ENCODE peak calls at places on chromosome 20, in ten cellular contexts. M is MCF 10A; C is mucosa of descending colon; P is bronchial epithelial cell; T is T-helper 9 cell; E is activated B cell treated with CpG ODN at 0.5 μM for 24 hours; L is aorta; G is HTR-8/SVneo; N is activated CD4-positive, alpha-beta T cell treated with anti-CD3 and anti-CD28 coated beads for 24 hours; V is stimulated activated naive CD4-positive, alpha-beta T cell. S is an unnamed sample.
A peak's percentile ranks its signal among the peaks of the same experiment; 100 is the strongest.

GRCh38 chr20:62953167-62953838 is 794 bp downstream of the SLC17A9 start:
- DNase-seq in C (peak; percentile 66), L (peak; percentile 58), P (no peak), G (no peak), E (no peak), V (no peak), M (no peak), T (no peak), N (no peak), S (peak; percentile 75)

GRCh38 chr20:21640556-21640955 is 64.9 kb upstream of the PAX1 start:
- DNase-seq in V (no peak), M (peak; percentile 45), L (no peak), G (no peak), T (no peak), P (peak; percentile 19), E (no peak), C (no peak), N (no peak), S (no peak)

GRCh38 chr20:51385941-51386530 is 156.5 kb downstream of the NFATC2 start:
- DNase-seq in N (no peak), C (no peak), L (no peak), E (no peak), V (no peak), T (peak; percentile 14), M (peak; percentile 52), G (peak; percentile 85), P (peak; percentile 31), S (no peak)

GRCh38 chr20:60754866-60755265 is 497.2 kb upstream of the CDH4 start:
- DNase-seq in G (no peak), P (no peak), T (no peak), M (no peak), C (no peak), E (no peak), L (no peak), N (no peak), V (no peak), S (no peak)

GRCh38 chr20:38763616-38764015 is 15.4 kb downstream of the ACTR5 start:
- DNase-seq in V (no peak), E (no peak), G (no peak), L (no peak), C (no peak), N (no peak), P (no peak), M (no peak), T (no peak), S (no peak)

GRCh38 chr20:16607364-16608264 is 34.4 kb upstream of the KIF16B start:
- DNase-seq in G (no peak), L (no peak), T (no peak), V (no peak), M (no peak), E (no peak), N (no peak), P (no peak), C (no peak), S (no peak)

GRCh38 chr20:49563015-49563980 is 4.6 kb downstream of the PTGIS start:
- DNase-seq in V (no peak), L (no peak), G (no peak), M (no peak), C (no peak), E (no peak), T (no peak), P (no peak), N (no peak), S (no peak)

GRCh38 chr20:31596831-31597482 is 8.1 kb upstream of the ID1 start:
- DNase-seq in N (no peak), L (no peak), C (no peak), P (no peak), M (no peak), G (no peak), E (no peak), T (no peak), V (no peak), S (peak; percentile 47)

GRCh38 chr20:21137078-21137477 is 11.2 kb downstream of the KIZ start:
- DNase-seq in T (no peak), C (no peak), V (no peak), L (no peak), P (no peak), M (no peak), G (no peak), E (no peak), N (no peak), S (no peak)

GRCh38 chr20:37336369-37337207 is 9.4 kb upstream of the SRC start:
- DNase-seq in T (no peak), V (no peak), P (no peak), M (no peak), N (peak; percentile 4), L (peak; percentile 75), G (peak; percentile 64), C (peak; percentile 75), E (peak; percentile 50), S (peak; percentile 78)

GRCh38 chr20:22426772-22427171 is 157.6 kb downstream of the FOXA2 start:
- DNase-seq in E (no peak), G (no peak), L (no peak), N (no peak), T (no peak), C (no peak), V (no peak), M (no peak), P (no peak), S (no peak)

GRCh38 chr20:2692036-2692885 is at the start of gene EBF4:
- DNase-seq in T (peak; percentile 17), E (peak; percentile 23), V (peak; percentile 21), N (no peak), C (no peak), L (peak; percentile 57), P (no peak), M (no peak), G (peak; percentile 74), S (peak; percentile 92)